ENCODE peak calls at places on chromosomes 6 and 20, in ten cellular contexts. One of them, this sample, is unnamed.
A peak's percentile ranks its signal among the peaks of the same experiment; 100 is the strongest.

GRCh38 chr6:116396451-116396850 is 25.7 kb downstream of the DSE start:
- DNase-seq in BE2C: no peak
- DNase-seq in endothelial cell: no peak
- DNase-seq in substantia nigra: no peak
- DNase-seq in esophagus squamous epithelium: no peak
- DNase-seq in A172: no peak
- DNase-seq in activated naive CD4-positive, alpha-beta T cell treated with Interleukin-2 at 50 U/mL for 16 hours: no peak
- DNase-seq in T-helper 9 cell: no peak
- DNase-seq in LoVo: no peak
- DNase-seq in glutamatergic neuron: no peak
- DNase-seq in this sample: no peak

GRCh38 chr20:47825011-47825762 is 39.9 kb upstream of the SULF2 start:
- DNase-seq in BE2C: no peak
- DNase-seq in endothelial cell: no peak
- DNase-seq in substantia nigra: no peak
- DNase-seq in esophagus squamous epithelium: no peak
- DNase-seq in A172: no peak
- DNase-seq in activated naive CD4-positive, alpha-beta T cell treated with Interleukin-2 at 50 U/mL for 16 hours: no peak
- DNase-seq in T-helper 9 cell: no peak
- DNase-seq in LoVo: no peak
- DNase-seq in glutamatergic neuron: no peak
- DNase-seq in this sample: no peak

GRCh38 chr20:4956200-4956810 is 45.0 kb downstream of the SLC23A2 start:
- DNase-seq in BE2C: no peak
- DNase-seq in endothelial cell: no peak
- DNase-seq in substantia nigra: no peak
- DNase-seq in esophagus squamous epithelium: no peak
- DNase-seq in A172: peak; percentile 64
- DNase-seq in activated naive CD4-positive, alpha-beta T cell treated with Interleukin-2 at 50 U/mL for 16 hours: no peak
- DNase-seq in T-helper 9 cell: no peak
- DNase-seq in LoVo: peak; percentile 49
- DNase-seq in glutamatergic neuron: no peak
- DNase-seq in this sample: no peak

GRCh38 chr6:82000551-82000950 is 247.0 kb downstream of the IBTK start:
- DNase-seq in BE2C: no peak
- DNase-seq in endothelial cell: no peak
- DNase-seq in substantia nigra: no peak
- DNase-seq in esophagus squamous epithelium: no peak
- DNase-seq in A172: no peak
- DNase-seq in activated naive CD4-positive, alpha-beta T cell treated with Interleukin-2 at 50 U/mL for 16 hours: no peak
- DNase-seq in T-helper 9 cell: no peak
- DNase-seq in LoVo: no peak
- DNase-seq in glutamatergic neuron: no peak
- DNase-seq in this sample: no peak

GRCh38 chr6:149443411-149444181 is 41.2 kb downstream of the ZC3H12D start:
- DNase-seq in BE2C: no peak
- DNase-seq in endothelial cell: no peak
- DNase-seq in substantia nigra: peak; percentile 55
- DNase-seq in esophagus squamous epithelium: no peak
- DNase-seq in A172: no peak
- DNase-seq in activated naive CD4-positive, alpha-beta T cell treated with Interleukin-2 at 50 U/mL for 16 hours: no peak
- DNase-seq in T-helper 9 cell: no peak
- DNase-seq in LoVo: no peak
- DNase-seq in glutamatergic neuron: no peak
- DNase-seq in this sample: no peak

GRCh38 chr20:44064501-44065400 is 122.2 kb downstream of the JPH2 start:
- DNase-seq in BE2C: no peak
- DNase-seq in endothelial cell: no peak
- DNase-seq in substantia nigra: no peak
- DNase-seq in esophagus squamous epithelium: no peak
- DNase-seq in A172: no peak
- DNase-seq in activated naive CD4-positive, alpha-beta T cell treated with Interleukin-2 at 50 U/mL for 16 hours: no peak
- DNase-seq in T-helper 9 cell: no peak
- DNase-seq in LoVo: no peak
- DNase-seq in glutamatergic neuron: no peak
- DNase-seq in this sample: no peak

GRCh38 chr20:63540417-63541186 is 3.4 kb upstream of the PTK6 start:
- DNase-seq in BE2C: peak; percentile 75
- DNase-seq in endothelial cell: no peak
- DNase-seq in substantia nigra: peak; percentile 11
- DNase-seq in esophagus squamous epithelium: no peak
- DNase-seq in A172: no peak
- DNase-seq in activated naive CD4-positive, alpha-beta T cell treated with Interleukin-2 at 50 U/mL for 16 hours: no peak
- DNase-seq in T-helper 9 cell: no peak
- DNase-seq in LoVo: no peak
- DNase-seq in glutamatergic neuron: no peak
- DNase-seq in this sample: no peak

GRCh38 chr6:146526192-146526591 is 17.4 kb upstream of the RAB32 start:
- DNase-seq in BE2C: no peak
- DNase-seq in endothelial cell: no peak
- DNase-seq in substantia nigra: no peak
- DNase-seq in esophagus squamous epithelium: no peak
- DNase-seq in A172: no peak
- DNase-seq in activated naive CD4-positive, alpha-beta T cell treated with Interleukin-2 at 50 U/mL for 16 hours: no peak
- DNase-seq in T-helper 9 cell: no peak
- DNase-seq in LoVo: no peak
- DNase-seq in glutamatergic neuron: no peak
- DNase-seq in this sample: no peak

GRCh38 chr6:132814716-132815570 is 574 bp downstream of the RPS12 start:
- DNase-seq in BE2C: no peak
- DNase-seq in endothelial cell: no peak
- DNase-seq in substantia nigra: no peak
- DNase-seq in esophagus squamous epithelium: peak; percentile 56
- DNase-seq in A172: peak; percentile 9
- DNase-seq in activated naive CD4-positive, alpha-beta T cell treated with Interleukin-2 at 50 U/mL for 16 hours: peak; percentile 36
- DNase-seq in T-helper 9 cell: no peak
- DNase-seq in LoVo: peak; percentile 26
- DNase-seq in glutamatergic neuron: no peak
- DNase-seq in this sample: no peak

GRCh38 chr6:125310994-125311649 is 9.4 kb upstream of the HDDC2 start:
- DNase-seq in BE2C: peak; percentile 20
- DNase-seq in endothelial cell: peak; percentile 36
- DNase-seq in substantia nigra: peak; percentile 14
- DNase-seq in esophagus squamous epithelium: no peak
- DNase-seq in A172: peak; percentile 60
- DNase-seq in activated naive CD4-positive, alpha-beta T cell treated with Interleukin-2 at 50 U/mL for 16 hours: no peak
- DNase-seq in T-helper 9 cell: no peak
- DNase-seq in LoVo: peak; percentile 66
- DNase-seq in glutamatergic neuron: no peak
- DNase-seq in this sample: no peak

GRCh38 chr20:3221398-3222226 is 12.3 kb downstream of the ITPA start:
- DNase-seq in BE2C: no peak
- DNase-seq in endothelial cell: no peak
- DNase-seq in substantia nigra: no peak
- DNase-seq in esophagus squamous epithelium: no peak
- DNase-seq in A172: no peak
- DNase-seq in activated naive CD4-positive, alpha-beta T cell treated with Interleukin-2 at 50 U/mL for 16 hours: no peak
- DNase-seq in T-helper 9 cell: no peak
- DNase-seq in LoVo: peak; percentile 52
- DNase-seq in glutamatergic neuron: no peak
- DNase-seq in this sample: no peak

GRCh38 chr6:167735498-167736201 is 91.1 kb upstream of the AFDN start:
- DNase-seq in BE2C: no peak
- DNase-seq in endothelial cell: no peak
- DNase-seq in substantia nigra: no peak
- DNase-seq in esophagus squamous epithelium: no peak
- DNase-seq in A172: no peak
- DNase-seq in activated naive CD4-positive, alpha-beta T cell treated with Interleukin-2 at 50 U/mL for 16 hours: no peak
- DNase-seq in T-helper 9 cell: no peak
- DNase-seq in LoVo: no peak
- DNase-seq in glutamatergic neuron: no peak
- DNase-seq in this sample: no peak

GRCh38 chr6:123189805-123190204 is 193.8 kb downstream of the CLVS2 start:
- DNase-seq in BE2C: no peak
- DNase-seq in endothelial cell: no peak
- DNase-seq in substantia nigra: no peak
- DNase-seq in esophagus squamous epithelium: no peak
- DNase-seq in A172: no peak
- DNase-seq in activated naive CD4-positive, alpha-beta T cell treated with Interleukin-2 at 50 U/mL for 16 hours: no peak
- DNase-seq in T-helper 9 cell: no peak
- DNase-seq in LoVo: no peak
- DNase-seq in glutamatergic neuron: no peak
- DNase-seq in this sample: no peak

GRCh38 chr6:158934157-158934556 is 65.8 kb downstream of the RSPH3 start:
- DNase-seq in BE2C: no peak
- DNase-seq in endothelial cell: no peak
- DNase-seq in substantia nigra: no peak
- DNase-seq in esophagus squamous epithelium: no peak
- DNase-seq in A172: no peak
- DNase-seq in activated naive CD4-positive, alpha-beta T cell treated with Interleukin-2 at 50 U/mL for 16 hours: no peak
- DNase-seq in T-helper 9 cell: no peak
- DNase-seq in LoVo: no peak
- DNase-seq in glutamatergic neuron: no peak
- DNase-seq in this sample: no peak

GRCh38 chr20:49668181-49668877 is 45.3 kb downstream of the B4GALT5 start:
- DNase-seq in BE2C: no peak
- DNase-seq in endothelial cell: no peak
- DNase-seq in substantia nigra: no peak
- DNase-seq in esophagus squamous epithelium: no peak
- DNase-seq in A172: no peak
- DNase-seq in activated naive CD4-positive, alpha-beta T cell treated with Interleukin-2 at 50 U/mL for 16 hours: peak; percentile 83
- DNase-seq in T-helper 9 cell: peak; percentile 67
- DNase-seq in LoVo: no peak
- DNase-seq in glutamatergic neuron: no peak
- DNase-seq in this sample: no peak

GRCh38 chr6:36624461-36625160 is 30.4 kb downstream of the SRSF3 start:
- DNase-seq in BE2C: no peak
- DNase-seq in endothelial cell: no peak
- DNase-seq in substantia nigra: no peak
- DNase-seq in esophagus squamous epithelium: no peak
- DNase-seq in A172: no peak
- DNase-seq in activated naive CD4-positive, alpha-beta T cell treated with Interleukin-2 at 50 U/mL for 16 hours: no peak
- DNase-seq in T-helper 9 cell: no peak
- DNase-seq in LoVo: no peak
- DNase-seq in glutamatergic neuron: no peak
- DNase-seq in this sample: no peak

GRCh38 chr6:34273242-34273805 is 24.5 kb upstream of the SMIM29 start:
- DNase-seq in BE2C: peak; percentile 24
- DNase-seq in endothelial cell: peak; percentile 74
- DNase-seq in substantia nigra: no peak
- DNase-seq in esophagus squamous epithelium: no peak
- DNase-seq in A172: no peak
- DNase-seq in activated naive CD4-positive, alpha-beta T cell treated with Interleukin-2 at 50 U/mL for 16 hours: no peak
- DNase-seq in T-helper 9 cell: no peak
- DNase-seq in LoVo: no peak
- DNase-seq in glutamatergic neuron: no peak
- DNase-seq in this sample: no peak

GRCh38 chr6:1622851-1623768 is 13.4 kb downstream of the FOXC1 start:
- DNase-seq in BE2C: no peak
- DNase-seq in endothelial cell: no peak
- DNase-seq in substantia nigra: no peak
- DNase-seq in esophagus squamous epithelium: no peak
- DNase-seq in A172: no peak
- DNase-seq in activated naive CD4-positive, alpha-beta T cell treated with Interleukin-2 at 50 U/mL for 16 hours: no peak
- DNase-seq in T-helper 9 cell: no peak
- DNase-seq in LoVo: no peak
- DNase-seq in glutamatergic neuron: no peak
- DNase-seq in this sample: no peak

GRCh38 chr20:32007787-32008616 is 2.2 kb upstream of the CCM2L start:
- DNase-seq in BE2C: no peak
- DNase-seq in endothelial cell: peak; percentile 66
- DNase-seq in substantia nigra: no peak
- DNase-seq in esophagus squamous epithelium: no peak
- DNase-seq in A172: peak; percentile 55
- DNase-seq in activated naive CD4-positive, alpha-beta T cell treated with Interleukin-2 at 50 U/mL for 16 hours: no peak
- DNase-seq in T-helper 9 cell: no peak
- DNase-seq in LoVo: no peak
- DNase-seq in glutamatergic neuron: no peak
- DNase-seq in this sample: no peak

GRCh38 chr6:125164696-125165095 is 11.1 kb downstream of the TPD52L1 start:
- DNase-seq in BE2C: no peak
- DNase-seq in endothelial cell: no peak
- DNase-seq in substantia nigra: no peak
- DNase-seq in esophagus squamous epithelium: no peak
- DNase-seq in A172: no peak
- DNase-seq in activated naive CD4-positive, alpha-beta T cell treated with Interleukin-2 at 50 U/mL for 16 hours: no peak
- DNase-seq in T-helper 9 cell: no peak
- DNase-seq in LoVo: no peak
- DNase-seq in glutamatergic neuron: no peak
- DNase-seq in this sample: no peak

GRCh38 chr20:2093200-2093781 is 8.3 kb upstream of the STK35 start:
- DNase-seq in BE2C: peak; percentile 20
- DNase-seq in endothelial cell: peak; percentile 33
- DNase-seq in substantia nigra: no peak
- DNase-seq in esophagus squamous epithelium: no peak
- DNase-seq in A172: peak; percentile 26
- DNase-seq in activated naive CD4-positive, alpha-beta T cell treated with Interleukin-2 at 50 U/mL for 16 hours: peak; percentile 25
- DNase-seq in T-helper 9 cell: no peak
- DNase-seq in LoVo: no peak
- DNase-seq in glutamatergic neuron: no peak
- DNase-seq in this sample: no peak

GRCh38 chr6:127117979-127118504 is 429 bp upstream of the RSPO3 start:
- DNase-seq in BE2C: no peak
- DNase-seq in endothelial cell: peak; percentile 22
- DNase-seq in substantia nigra: no peak
- DNase-seq in esophagus squamous epithelium: no peak
- DNase-seq in A172: no peak
- DNase-seq in activated naive CD4-positive, alpha-beta T cell treated with Interleukin-2 at 50 U/mL for 16 hours: no peak
- DNase-seq in T-helper 9 cell: no peak
- DNase-seq in LoVo: no peak
- DNase-seq in glutamatergic neuron: peak; percentile 29
- DNase-seq in this sample: no peak

GRCh38 chr6:167543602-167544506 is 219.0 kb downstream of the TTLL2 start:
- DNase-seq in BE2C: no peak
- DNase-seq in endothelial cell: no peak
- DNase-seq in substantia nigra: no peak
- DNase-seq in esophagus squamous epithelium: no peak
- DNase-seq in A172: no peak
- DNase-seq in activated naive CD4-positive, alpha-beta T cell treated with Interleukin-2 at 50 U/mL for 16 hours: no peak
- DNase-seq in T-helper 9 cell: no peak
- DNase-seq in LoVo: no peak
- DNase-seq in glutamatergic neuron: no peak
- DNase-seq in this sample: no peak

GRCh38 chr20:63052571-63053429 is 46.0 kb upstream of the BHLHE23 start:
- DNase-seq in BE2C: peak; percentile 52
- DNase-seq in endothelial cell: no peak
- DNase-seq in substantia nigra: no peak
- DNase-seq in esophagus squamous epithelium: no peak
- DNase-seq in A172: no peak
- DNase-seq in activated naive CD4-positive, alpha-beta T cell treated with Interleukin-2 at 50 U/mL for 16 hours: no peak
- DNase-seq in T-helper 9 cell: no peak
- DNase-seq in LoVo: no peak
- DNase-seq in glutamatergic neuron: peak; percentile 48
- DNase-seq in this sample: no peak

GRCh38 chr20:1013566-1014340 is 11.6 kb upstream of the RSPO4 start:
- DNase-seq in BE2C: no peak
- DNase-seq in endothelial cell: no peak
- DNase-seq in substantia nigra: no peak
- DNase-seq in esophagus squamous epithelium: no peak
- DNase-seq in A172: no peak
- DNase-seq in activated naive CD4-positive, alpha-beta T cell treated with Interleukin-2 at 50 U/mL for 16 hours: no peak
- DNase-seq in T-helper 9 cell: no peak
- DNase-seq in LoVo: no peak
- DNase-seq in glutamatergic neuron: no peak
- DNase-seq in this sample: no peak

GRCh38 chr20:20373046-20373706 is 5.3 kb downstream of the INSM1 start:
- DNase-seq in BE2C: peak; percentile 58
- DNase-seq in endothelial cell: no peak
- DNase-seq in substantia nigra: no peak
- DNase-seq in esophagus squamous epithelium: no peak
- DNase-seq in A172: no peak
- DNase-seq in activated naive CD4-positive, alpha-beta T cell treated with Interleukin-2 at 50 U/mL for 16 hours: no peak
- DNase-seq in T-helper 9 cell: no peak
- DNase-seq in LoVo: no peak
- DNase-seq in glutamatergic neuron: peak; percentile 45
- DNase-seq in this sample: no peak

GRCh38 chr6:32840604-32841246 is 2.2 kb upstream of the TAP2 start:
- DNase-seq in BE2C: no peak
- DNase-seq in endothelial cell: no peak
- DNase-seq in substantia nigra: no peak
- DNase-seq in esophagus squamous epithelium: no peak
- DNase-seq in A172: no peak
- DNase-seq in activated naive CD4-positive, alpha-beta T cell treated with Interleukin-2 at 50 U/mL for 16 hours: peak; percentile 29
- DNase-seq in T-helper 9 cell: no peak
- DNase-seq in LoVo: no peak
- DNase-seq in glutamatergic neuron: no peak
- DNase-seq in this sample: no peak

This sample was measured in hypothalamus.